ENCODE peak calls at places on chromosome 10, in five cellular contexts. Q is ELF-1, F is HT-29, J is NT2/D1, H is stomach. K is an unnamed sample.

GRCh38 chr10:11434323-11434722 is 177.1 kb downstream of the USP6NL start:
- DNase-seq in Q (no peak), H (no peak), F (peak), J (no peak), K (no peak)

GRCh38 chr10:8048281-8049008 is 6.0 kb upstream of the GATA3 start:
- DNase-seq in H (no peak), F (no peak), Q (no peak), J (no peak), K (no peak)

GRCh38 chr10:25632802-25633201 is 301.2 kb upstream of the MYO3A start:
- DNase-seq in F (no peak), Q (no peak), J (no peak), H (no peak), K (no peak)

GRCh38 chr10:102597131-102597891 is 47.0 kb upstream of the TRIM8 start:
- DNase-seq in H (no peak), F (no peak), Q (no peak), J (no peak), K (no peak)

GRCh38 chr10:680146-680545 is 9.3 kb downstream of the DIP2C start:
- DNase-seq in H (no peak), F (no peak), Q (no peak), J (no peak), K (no peak)

GRCh38 chr10:118850418-118851061 is 95.8 kb upstream of the CACUL1 start:
- DNase-seq in H (peak), J (peak), F (peak), Q (peak), K (peak)

GRCh38 chr10:52066383-52066782 is 247.7 kb upstream of the DKK1 start:
- DNase-seq in F (peak), H (no peak), Q (no peak), J (peak), K (no peak)

GRCh38 chr10:63636812-63637211 is 115.6 kb downstream of the REEP3 start:
- DNase-seq in J (no peak), Q (no peak), F (no peak), H (no peak), K (no peak)

GRCh38 chr10:6771361-6771760 is 191.3 kb upstream of the PRKCQ start:
- DNase-seq in J (no peak), Q (no peak), F (no peak), H (no peak), K (no peak)

GRCh38 chr10:12299222-12299973 is 49.9 kb upstream of the CAMK1D start:
- DNase-seq in H (peak), F (no peak), Q (no peak), J (no peak), K (no peak)

GRCh38 chr10:118594392-118595063 is 920 bp downstream of the PRLHR start:
- DNase-seq in H (no peak), F (no peak), J (peak), Q (peak), K (peak)

GRCh38 chr10:129544205-129545202 is 77.5 kb downstream of the MGMT start:
- DNase-seq in Q (peak), J (no peak), F (no peak), H (peak), K (no peak)

GRCh38 chr10:132036887-132037675 is 28.7 kb upstream of the JAKMIP3 start:
- DNase-seq in F (no peak), Q (no peak), H (no peak), J (peak), K (no peak)

GRCh38 chr10:98055875-98056516 is 25.6 kb upstream of the CRTAC1 start:
- DNase-seq in Q (peak), F (peak), H (no peak), J (peak), K (peak)

GRCh38 chr10:15237351-15237750 is 68.9 kb upstream of the NMT2 start:
- DNase-seq in J (no peak), F (peak), H (no peak), Q (no peak), K (no peak)

K was measured in nephron progenitor cell.